ENCODE peak calls at places on chromosome 20, in four cellular contexts. E is GM12865, U is mesenchymal stem cell, L is MM.1S. X is an unnamed sample.

GRCh38 chr20:50843331-50844276 is 48.7 kb downstream of the BCAS4 start:
- DNase-seq in E (peak), U (no peak), L (no peak), X (no peak)

GRCh38 chr20:20134941-20135572 is 82.7 kb downstream of the CFAP61 start:
- DNase-seq in L (no peak), U (no peak), E (no peak), X (no peak)

GRCh38 chr20:6768228-6769185 is 1.0 kb downstream of the BMP2 start:
- DNase-seq in E (no peak), U (peak), L (no peak), X (no peak)

GRCh38 chr20:58268936-58269619 is 40.4 kb upstream of the RAB22A start:
- DNase-seq in E (no peak), L (no peak), U (no peak), X (peak)

GRCh38 chr20:21512634-21513180 is 1.2 kb downstream of the NKX2-2 start:
- DNase-seq in L (no peak), E (no peak), U (no peak), X (no peak)

GRCh38 chr20:36574278-36575065 is 1.1 kb downstream of the TGIF2 start:
- DNase-seq in U (peak), E (peak), L (peak), X (no peak)

GRCh38 chr20:24634855-24635254 is 165.4 kb downstream of the SYNDIG1 start:
- DNase-seq in E (no peak), L (no peak), U (peak), X (no peak)

GRCh38 chr20:5841492-5841891 is 91.3 kb downstream of the SHLD1 start:
- DNase-seq in L (no peak), E (no peak), U (no peak), X (no peak)

GRCh38 chr20:10655723-10656122 is 18.1 kb downstream of the JAG1 start:
- DNase-seq in U (no peak), E (no peak), L (no peak), X (no peak)

GRCh38 chr20:43255877-43256276 is 66.2 kb upstream of the PTPRT start:
- DNase-seq in E (no peak), U (no peak), L (no peak), X (no peak)

GRCh38 chr20:38760978-38761377 is 12.7 kb downstream of the ACTR5 start:
- DNase-seq in E (no peak), L (no peak), U (no peak), X (no peak)

GRCh38 chr20:35093245-35093884 is 758 bp upstream of the TRPC4AP start:
- DNase-seq in E (no peak), L (no peak), U (peak), X (no peak)

GRCh38 chr20:14882846-14883245 is 545.4 kb upstream of the FLRT3 start:
- DNase-seq in E (no peak), U (no peak), L (no peak), X (no peak)

GRCh38 chr20:18840248-18840645 is 26.7 kb downstream of the SCP2D1 start:
- DNase-seq in U (no peak), L (no peak), E (no peak), X (no peak)

GRCh38 chr20:46400828-46401477 is 5.5 kb downstream of the ELMO2 start:
- DNase-seq in L (no peak), E (no peak), U (peak), X (peak)

GRCh38 chr20:25282034-25282781 is 34.3 kb downstream of the PYGB start:
- DNase-seq in E (no peak), L (peak), U (no peak), X (peak)

GRCh38 chr20:50893620-50894019 is 37.6 kb downstream of the ADNP start:
- DNase-seq in L (no peak), U (no peak), E (no peak), X (no peak)

GRCh38 chr20:41058007-41058673 is 29.5 kb downstream of the TOP1 start:
- DNase-seq in U (peak), L (no peak), E (no peak), X (no peak)

GRCh38 chr20:59050437-59050836 is 7.9 kb upstream of the PRELID3B start:
- DNase-seq in L (no peak), U (no peak), E (no peak), X (no peak)

GRCh38 chr20:57023007-57023406 is 243.4 kb downstream of the BMP7 start:
- DNase-seq in L (no peak), U (no peak), E (no peak), X (no peak)

GRCh38 chr20:24060851-24061590 is 72.4 kb upstream of the GGTLC1 start:
- DNase-seq in E (no peak), U (no peak), L (no peak), X (no peak)

GRCh38 chr20:35618372-35619131 is 2.9 kb downstream of the SPAG4 start:
- DNase-seq in L (no peak), U (peak), E (peak), X (no peak)

GRCh38 chr20:44918761-44919160 is 8.9 kb downstream of the PABPC1L start:
- DNase-seq in E (no peak), U (no peak), L (no peak), X (no peak)

DNA sequence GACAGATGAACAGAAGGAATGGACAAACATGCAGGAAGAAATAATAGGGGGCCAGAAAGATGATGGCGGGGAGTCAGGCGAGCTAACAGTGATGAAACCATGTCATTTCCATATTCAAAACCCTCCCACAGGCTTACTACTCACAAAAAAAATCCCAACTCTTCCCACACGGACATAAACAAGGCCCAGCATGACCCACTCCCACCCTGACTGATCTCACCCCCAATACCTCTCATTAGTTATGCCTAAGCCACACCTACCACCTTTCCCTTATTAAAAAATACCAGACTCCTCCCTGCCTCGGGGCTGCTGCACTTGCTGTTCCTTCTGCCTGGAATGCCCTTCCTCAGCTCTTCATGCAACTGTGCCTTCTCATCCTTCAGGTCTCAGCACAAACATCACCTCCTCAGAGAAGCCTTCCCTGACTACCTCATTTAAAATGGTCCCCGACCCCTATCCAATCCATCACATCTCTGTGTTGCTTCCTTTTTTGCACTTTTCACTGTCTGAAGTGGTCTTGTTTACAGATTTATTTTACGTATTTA is 145.8 kb downstream of the PREX1 start:
- DNase-seq in L (no peak), E (no peak), U (no peak), X (no peak)
- H3K4me3 ChIP-seq in L (no peak), E (no peak), U (no peak), X (no peak)

GRCh38 chr20:3765171-3765887 is 2.2 kb downstream of the ADISSP start:
- DNase-seq in E (no peak), L (no peak), U (no peak), X (no peak)

GRCh38 chr20:3767434-3768341 is at the start of gene ADISSP:
- DNase-seq in L (peak), U (peak), E (peak), X (peak)

GRCh38 chr20:3766832-3767433 is 620 bp downstream of the ADISSP start:
- DNase-seq in L (no peak), E (no peak), U (peak), X (no peak)

GRCh38 chr20:3764659-3765058 is 2.9 kb downstream of the ADISSP start:
- DNase-seq in U (no peak), L (no peak), E (no peak), X (no peak)

GRCh38 chr20:3766381-3766780 is 1.2 kb downstream of the ADISSP start:
- DNase-seq in E (no peak), L (no peak), U (no peak), X (no peak)
- H3K4me3 ChIP-seq in E (peak), L (peak), U (no peak), X (peak)

GRCh38 chr20:63177785-63178444 is 38.0 kb downstream of the YTHDF1 start:
- DNase-seq in L (no peak), E (no peak), U (peak), X (no peak)

GRCh38 chr20:63179876-63180275 is 36.1 kb downstream of the YTHDF1 start:
- DNase-seq in U (no peak), E (no peak), L (no peak), X (no peak)

GRCh38 chr20:63177134-63177784 is 38.7 kb downstream of the YTHDF1 start:
- DNase-seq in U (no peak), E (peak), L (no peak), X (no peak)

GRCh38 chr20:63178889-63179751 is 36.8 kb downstream of the YTHDF1 start:
- DNase-seq in E (peak), U (peak), L (peak), X (peak)

DNA sequence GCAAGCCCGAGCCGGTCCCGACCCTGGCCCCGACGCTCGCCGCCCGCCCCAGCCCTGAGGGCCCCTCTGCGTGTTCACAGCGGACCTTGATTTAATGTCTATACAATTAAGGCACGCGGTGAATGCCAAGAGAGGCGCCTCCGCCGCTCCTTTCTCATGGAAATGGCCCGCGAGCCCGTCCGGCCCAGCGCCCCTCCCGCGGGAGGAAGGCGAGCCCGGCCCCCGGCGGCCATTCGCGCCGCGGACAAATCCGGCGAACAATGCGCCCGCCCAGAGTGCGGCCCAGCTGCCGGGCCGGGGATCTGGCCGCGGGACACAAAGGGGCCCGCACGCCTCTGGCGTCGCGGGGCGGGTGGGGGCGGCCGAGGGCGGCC is 37.5 kb downstream of the YTHDF1 start:
- DNase-seq in U (no peak), L (no peak), E (no peak), X (no peak)
- H3K4me3 ChIP-seq in U (no peak), L (no peak), E (no peak), X (no peak)

GRCh38 chr20:53576195-53576580 is 17.5 kb downstream of the ZNF217 start:
- DNase-seq in L (no peak), E (no peak), U (no peak), X (no peak)
- H3K4me3 ChIP-seq in L (no peak), E (no peak), U (no peak), X (no peak)

DNA sequence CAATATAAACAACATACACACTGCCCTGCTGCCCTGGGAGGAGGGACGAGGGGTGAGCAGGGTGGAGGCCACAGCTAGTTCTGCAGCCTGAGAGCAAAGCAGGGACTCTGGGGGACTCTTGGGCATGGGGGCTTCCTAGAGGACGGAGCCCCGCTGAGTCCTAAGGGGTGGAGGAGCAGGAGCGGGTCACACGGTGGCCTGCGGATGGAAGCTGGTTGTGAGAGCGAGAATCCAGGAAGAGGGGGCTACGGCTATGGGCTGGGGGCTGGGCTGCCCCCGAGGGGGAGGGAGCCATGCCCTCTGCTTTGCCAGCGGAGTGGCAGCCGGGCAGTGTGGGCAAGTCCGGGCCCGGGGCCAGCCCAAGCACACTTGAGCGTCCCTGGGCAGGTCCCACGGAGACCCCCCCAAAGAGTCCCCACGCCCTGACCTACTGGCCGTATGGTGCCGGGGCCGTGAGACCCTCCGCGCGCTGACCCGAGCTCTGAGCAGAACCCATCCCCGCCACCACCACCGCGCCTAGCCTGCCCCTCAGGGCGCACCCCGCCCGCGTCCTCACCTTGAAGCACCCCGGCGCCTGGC is 369 bp downstream of the ADAM33 start:
- DNase-seq in U (no peak), E (no peak), L (no peak), X (no peak)
- H3K4me3 ChIP-seq in U (peak), E (no peak), L (no peak), X (no peak)

DNA sequence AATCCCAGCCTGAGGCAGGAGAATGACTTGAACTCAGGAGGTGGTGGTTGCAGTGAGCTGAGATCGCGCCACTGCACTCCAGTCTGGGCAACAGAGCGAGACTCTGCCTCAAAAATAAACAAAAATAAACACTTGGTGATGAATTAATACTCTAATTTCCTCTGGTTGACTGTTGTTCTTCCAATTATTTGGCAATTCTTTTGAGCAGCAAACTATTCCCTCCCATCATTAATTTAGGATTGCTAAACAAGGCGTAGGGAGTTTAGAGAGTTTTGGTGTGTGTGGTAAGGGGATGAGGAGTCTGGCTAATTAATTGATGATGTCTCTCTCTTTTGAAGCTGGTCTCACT is 2.7 kb upstream of the ID1 start:
- DNase-seq in L (no peak), E (no peak), U (no peak), X (no peak)
- H3K4me3 ChIP-seq in L (no peak), E (no peak), U (no peak), X (no peak)

DNA sequence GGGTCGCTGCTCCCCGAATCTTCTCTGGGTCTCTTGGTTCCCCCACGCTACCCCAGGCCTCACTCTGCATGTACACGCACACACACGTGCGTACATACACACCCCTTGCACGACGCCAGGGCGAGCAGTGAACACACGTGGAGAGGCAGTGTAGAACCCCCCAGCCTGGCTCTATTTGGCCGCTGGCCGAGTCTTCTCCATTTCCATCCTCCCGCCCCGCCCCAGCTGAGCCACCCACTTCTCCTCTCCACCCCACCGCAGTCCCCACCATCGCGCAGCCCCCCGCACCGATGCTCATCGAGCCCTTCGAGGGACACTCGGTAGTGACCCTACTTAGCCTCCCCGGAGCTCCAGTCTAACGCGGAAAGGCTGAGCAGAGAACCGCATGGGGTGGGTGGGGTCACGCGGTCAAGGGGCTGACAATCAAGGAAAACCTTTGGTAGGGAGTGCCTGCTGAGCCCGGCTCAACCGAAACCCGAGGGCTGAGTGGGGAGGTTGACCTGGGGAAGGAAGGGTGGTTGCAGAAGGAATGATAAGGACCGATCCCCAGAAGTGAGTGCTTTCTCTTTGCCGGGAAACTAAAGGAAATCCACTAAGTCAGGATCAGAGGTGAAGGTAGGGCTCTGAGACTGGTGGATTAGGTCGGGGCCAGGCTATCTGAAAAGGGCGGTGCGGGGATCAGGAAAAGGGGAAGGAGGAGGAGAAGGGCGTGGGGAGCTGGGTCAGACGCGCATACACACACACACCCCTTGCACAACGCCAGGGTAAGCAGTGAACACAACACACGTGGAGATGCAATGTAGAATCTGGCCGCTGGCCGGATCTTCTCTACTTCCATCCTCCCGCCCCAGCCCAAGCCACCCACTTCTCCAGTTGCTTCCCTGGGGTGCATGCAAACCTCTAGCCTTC is 49.8 kb downstream of the CPXM1 start:
- DNase-seq in L (no peak), U (peak), E (no peak), X (no peak)
- H3K4me3 ChIP-seq in L (no peak), U (no peak), E (no peak), X (no peak)

X was measured in Jurkat, Clone E6-1.